ENCODE peak calls at places on chromosomes 1 and 21, in ten cellular contexts. W is MCF 10A; V is choroid plexus epithelial cell; P is NCI-H345; Z is activated CD4-positive, alpha-beta T cell treated with anti-CD3 and anti-CD28 coated beads, Interleukin-2, amount 10 ng/mL, durations not matched to agents 7 days and 5 days; G is HT1080; J is T-helper 9 cell; R is fibroblast of pulmonary artery; L is nucleus accumbens; K is AG09319. H is an unnamed sample.

GRCh38 chr1:117110774-117111173 is 10.8 kb downstream of the TRIM45 start:
- DNase-seq in V (peak), K (no peak), L (no peak), G (peak), J (no peak), P (no peak), W (peak), Z (no peak), R (no peak), H (no peak)

GRCh38 chr1:39412892-39413291 is 78.5 kb upstream of the BMP8A start:
- DNase-seq in J (no peak), W (no peak), P (no peak), K (no peak), Z (no peak), L (no peak), R (no peak), G (no peak), V (no peak), H (no peak)

GRCh38 chr1:211606327-211606913 is 27.5 kb upstream of the SLC30A1 start:
- DNase-seq in J (no peak), P (no peak), W (no peak), Z (peak), V (no peak), L (no peak), G (no peak), K (no peak), R (no peak), H (no peak)

GRCh38 chr1:94271373-94271772 is 34.0 kb upstream of the ARHGAP29 start:
- DNase-seq in W (no peak), V (no peak), K (no peak), L (no peak), P (no peak), J (no peak), G (no peak), R (no peak), Z (no peak), H (no peak)

GRCh38 chr1:65339866-65340483 is 30.6 kb downstream of the DNAJC6 start:
- DNase-seq in P (no peak), G (peak), W (peak), Z (no peak), R (peak), V (peak), L (no peak), J (no peak), K (no peak), H (no peak)

GRCh38 chr1:161333166-161333565 is 19.0 kb downstream of the SDHC start:
- DNase-seq in L (no peak), P (no peak), Z (no peak), W (no peak), R (no peak), J (no peak), V (no peak), K (no peak), G (no peak), H (no peak)

GRCh38 chr1:93148001-93148400 is 32.2 kb downstream of the TMED5 start:
- DNase-seq in R (peak), Z (no peak), J (no peak), K (peak), V (peak), P (no peak), G (no peak), W (no peak), L (no peak), H (no peak)

GRCh38 chr1:87682565-87682964 is 353.9 kb downstream of the LMO4 start:
- DNase-seq in R (no peak), G (no peak), P (no peak), W (no peak), L (no peak), Z (no peak), V (no peak), K (no peak), J (no peak), H (no peak)

GRCh38 chr1:2411801-2412394 is 466 bp downstream of the PEX10 start:
- DNase-seq in W (peak), K (no peak), G (peak), V (no peak), R (no peak), J (no peak), P (peak), Z (no peak), L (no peak), H (no peak)

GRCh38 chr1:64915381-64916274 is 50.7 kb downstream of the JAK1 start:
- DNase-seq in L (no peak), P (no peak), K (no peak), W (peak), V (peak), Z (no peak), J (no peak), R (peak), G (no peak), H (no peak)

GRCh38 chr1:238681451-238681850 is 704.9 kb upstream of the CHRM3 start:
- DNase-seq in R (peak), J (no peak), G (peak), Z (no peak), P (no peak), V (peak), K (no peak), W (no peak), L (no peak), H (no peak)

GRCh38 chr1:155175927-155176371 is 2.3 kb downstream of the TRIM46 start:
- DNase-seq in V (no peak), W (no peak), K (no peak), R (no peak), G (peak), P (peak), L (no peak), J (no peak), Z (peak), H (peak)

GRCh38 chr1:192952646-192953045 is 106.5 kb downstream of the UCHL5 start:
- DNase-seq in L (no peak), G (no peak), V (peak), K (no peak), Z (no peak), J (no peak), P (no peak), W (peak), R (peak), H (no peak)

GRCh38 chr1:94239796-94240195 is 2.4 kb upstream of the ARHGAP29 start:
- DNase-seq in W (no peak), G (peak), R (no peak), J (no peak), Z (no peak), L (no peak), K (no peak), P (no peak), V (no peak), H (no peak)

GRCh38 chr1:24018611-24019580 is 38.8 kb upstream of the SRSF10 start:
- DNase-seq in L (peak), V (peak), W (peak), G (peak), J (no peak), R (peak), Z (no peak), P (no peak), K (peak), H (peak)

GRCh38 chr1:101239095-101240040 is 2.5 kb downstream of the S1PR1 start:
- DNase-seq in J (peak), P (no peak), W (no peak), G (no peak), L (no peak), Z (peak), V (no peak), K (no peak), R (no peak), H (no peak)

GRCh38 chr1:181206979-181207790 is 118.7 kb downstream of the IER5 start:
- DNase-seq in W (no peak), P (no peak), Z (no peak), G (no peak), R (no peak), L (no peak), V (no peak), J (no peak), K (no peak), H (no peak)

GRCh38 chr1:33864460-33865389 is 846 bp downstream of the HMGB4 start:
- DNase-seq in R (no peak), P (no peak), Z (no peak), G (no peak), W (no peak), L (no peak), V (no peak), K (no peak), J (no peak), H (no peak)

GRCh38 chr21:41641821-41642368 is 125.0 kb downstream of the RIPK4 start:
- DNase-seq in J (no peak), R (peak), Z (no peak), P (no peak), L (peak), K (no peak), V (peak), G (peak), W (peak), H (no peak)

H was measured in ecto neural progenitor cell.